ENCODE peak calls at places on chromosome 21, in four cellular contexts. N is K562, C is GM12878, H is HepG2. I is an unnamed sample.

GRCh38 chr21:21464691-21465090 is 466.5 kb downstream of the NCAM2 start:
- DNase-seq in N (no peak), C (no peak), H (no peak), I (no peak)

GRCh38 chr21:37461494-37461893 is 94.9 kb downstream of the DYRK1A start:
- DNase-seq in N (no peak), C (peak; percentile 33), H (no peak), I (no peak)

GRCh38 chr21:29441651-29442050 is 142.9 kb downstream of the BACH1 start:
- DNase-seq in N (no peak), C (no peak), H (no peak), I (no peak)

GRCh38 chr21:25171438-25171837 is 435.8 kb downstream of the MRPL39 start:
- DNase-seq in N (no peak), C (no peak), H (no peak), I (no peak)

GRCh38 chr21:36297938-36298572 is 21.9 kb upstream of the MORC3 start:
- DNase-seq in N (peak; percentile 50), C (peak; percentile 85), H (peak; percentile 5), I (no peak)

GRCh38 chr21:44443291-44443890 is 11.9 kb upstream of the LRRC3 start:
- DNase-seq in N (no peak), C (no peak), H (no peak), I (no peak)

GRCh38 chr21:29670228-29670627 is 269.6 kb downstream of the GRIK1 start:
- DNase-seq in N (no peak), C (no peak), H (no peak), I (no peak)

GRCh38 chr21:14452031-14452778 is 69.3 kb upstream of the HSPA13 start:
- DNase-seq in N (peak; percentile 36), C (no peak), H (no peak), I (no peak)

GRCh38 chr21:33543505-33544129 is 779 bp downstream of the SON start:
- DNase-seq in N (no peak), C (no peak), H (no peak), I (no peak)

GRCh38 chr21:38965910-38966504 is 160.3 kb downstream of the ETS2 start:
- DNase-seq in N (peak; percentile 76), C (no peak), H (peak; percentile 94), I (no peak)

GRCh38 chr21:39911286-39911685 is 44.0 kb downstream of the PCP4 start:
- DNase-seq in N (no peak), C (no peak), H (no peak), I (no peak)

GRCh38 chr21:15480160-15480559 is 249.6 kb upstream of the USP25 start:
- DNase-seq in N (no peak), C (no peak), H (no peak), I (no peak)

GRCh38 chr21:44547656-44548331 is 3.5 kb downstream of the KRTAP10-2 start:
- DNase-seq in N (no peak), C (no peak), H (no peak), I (no peak)

GRCh38 chr21:14303731-14304488 is 79.0 kb downstream of the HSPA13 start:
- DNase-seq in N (no peak), C (no peak), H (no peak), I (no peak)

GRCh38 chr21:44820851-44821250 is 3.0 kb upstream of the SUMO3 start:
- DNase-seq in N (no peak), C (no peak), H (no peak), I (no peak)

GRCh38 chr21:38388219-38388618 is 110.1 kb downstream of the ERG start:
- DNase-seq in N (no peak), C (no peak), H (no peak), I (no peak)

GRCh38 chr21:41366522-41367151 is 4.8 kb downstream of the MX2 start:
- DNase-seq in N (peak; percentile 63), C (peak; percentile 78), H (peak; percentile 94), I (no peak)
- TF ChIP-seq FOXK2 in N (no peak), C (no peak), H (peak; percentile 74), I (no peak)

GRCh38 chr21:35195232-35195631 is 146.1 kb upstream of the RUNX1 start:
- DNase-seq in N (no peak), C (no peak), H (no peak), I (no peak)

GRCh38 chr21:35191754-35192153 is 142.7 kb upstream of the RUNX1 start:
- DNase-seq in N (no peak), C (no peak), H (no peak), I (no peak)

GRCh38 chr21:35190201-35190701 is 141.1 kb upstream of the RUNX1 start:
- DNase-seq in N (no peak), C (no peak), H (no peak), I (no peak)

GRCh38 chr21:35189077-35189863 is 140.2 kb upstream of the RUNX1 start:
- DNase-seq in N (no peak), C (peak; percentile 68), H (no peak), I (no peak)

DNA sequence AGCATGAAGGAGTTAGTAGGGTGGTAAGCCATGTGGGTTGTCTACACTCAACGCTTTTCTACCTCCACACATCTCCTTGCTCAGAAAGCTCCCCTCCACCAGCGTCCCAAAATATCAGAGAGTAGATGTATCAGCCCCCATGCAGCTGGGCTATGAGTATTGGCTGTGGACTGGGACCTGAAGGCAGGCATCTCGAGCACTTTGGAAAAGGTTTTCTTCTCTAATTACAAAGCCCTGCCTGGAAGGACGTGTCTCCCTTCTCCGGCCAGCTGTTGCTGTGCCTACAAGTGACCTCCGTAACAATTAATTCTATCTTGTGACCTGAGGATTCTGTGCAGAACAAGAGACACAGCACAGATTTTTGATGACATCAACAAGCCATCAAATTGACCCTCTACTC is 142.0 kb upstream of the RUNX1 start:
- DNase-seq in N (no peak), C (no peak), H (no peak), I (no peak)
- TF ChIP-seq SP1 in N (no peak), C (no peak), H (no peak), I (no peak)

DNA sequence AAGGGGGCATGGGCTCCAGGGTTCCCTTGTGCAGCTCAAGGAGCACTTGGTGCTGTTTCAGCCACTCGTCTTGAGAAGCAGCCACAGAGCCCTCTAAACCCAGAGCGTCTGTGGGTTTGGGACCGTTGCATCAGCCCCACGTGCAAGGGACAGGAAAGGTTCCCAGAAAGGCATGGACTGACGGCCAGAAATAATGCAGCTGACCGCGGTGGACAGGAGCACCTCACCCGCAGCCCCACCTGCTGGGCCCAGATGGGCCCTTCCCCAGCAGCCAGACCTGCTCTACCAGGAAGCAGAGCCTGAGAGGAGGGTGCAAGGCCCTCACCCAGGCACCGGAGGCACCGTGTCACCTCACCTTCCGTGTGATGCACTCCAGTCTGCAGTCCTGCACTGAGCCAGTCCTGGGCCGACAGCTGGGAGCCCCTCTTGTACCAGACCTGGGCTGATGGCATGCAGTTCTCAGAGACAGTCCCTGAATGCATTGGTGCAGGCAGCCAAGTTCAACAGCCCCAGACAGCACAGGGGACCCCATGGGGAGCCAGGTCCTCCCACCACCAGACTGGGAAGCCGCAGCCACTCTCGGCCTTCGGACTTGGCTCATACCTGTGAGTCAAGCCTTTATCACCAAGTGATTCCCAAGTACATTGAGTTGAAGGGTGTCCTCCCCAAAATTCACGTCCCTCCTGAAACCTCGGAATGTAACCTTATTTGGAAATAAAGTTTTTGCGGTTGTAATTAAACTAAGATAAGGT is 4.8 kb upstream of the TFF3 start:
- DNase-seq in N (no peak), C (no peak), H (no peak), I (no peak)
- TF ChIP-seq TARDBP in N (no peak), C (no peak), H (no peak), I (no peak)

GRCh38 chr21:46171585-46171984 is 12.7 kb downstream of the SPATC1L start:
- DNase-seq in N (no peak), C (no peak), H (no peak), I (no peak)
- TF ChIP-seq FOXK2 in N (no peak), C (no peak), H (no peak), I (no peak)

GRCh38 chr21:26761174-26761915 is 83.9 kb downstream of the ADAMTS1 start:
- DNase-seq in N (no peak), C (no peak), H (no peak), I (no peak)

GRCh38 chr21:26769613-26770188 is 75.5 kb downstream of the ADAMTS1 start:
- DNase-seq in N (no peak), C (no peak), H (no peak), I (peak; percentile 28)

GRCh38 chr21:26766826-26767325 is 78.3 kb downstream of the ADAMTS1 start:
- DNase-seq in N (no peak), C (no peak), H (no peak), I (no peak)
- TF ChIP-seq SP1 in N (no peak), C (no peak), H (no peak), I (no peak)

I was measured in HEK293T.